ENCODE peak calls at places on chromosomes 4 and X, in eight cellular contexts. K is tibial nerve, S is gastrocnemius medialis, P is uterus, W is suprapubic skin, Z is IMR-90, A is heart left ventricle, D is lower leg skin. F is an unnamed sample.

GRCh38 chr4:18039113-18039512 is 17.6 kb upstream of the LCORL start:
- DNase-seq in W (no peak), K (no peak), Z (peak; percentile 5), P (no peak), S (no peak), D (no peak), A (no peak), F (no peak)

GRCh38 chrX:138745215-138745614 is 33.7 kb upstream of the FGF13 start:
- DNase-seq in D (peak; percentile 14), A (no peak), Z (peak; percentile 60), S (no peak), K (peak; percentile 72), P (peak; percentile 15), W (no peak), F (peak; percentile 44)

GRCh38 chrX:20265726-20266681 is 705 bp downstream of the RPS6KA3 start:
- DNase-seq in Z (peak; percentile 12), A (peak; percentile 32), D (no peak), K (peak; percentile 4), W (peak; percentile 72), P (peak; percentile 20), S (peak; percentile 6), F (peak; percentile 56)

GRCh38 chr4:72031868-72032619 is at the start of gene NPFFR2:
- DNase-seq in A (peak; percentile 26), P (no peak), Z (no peak), S (no peak), D (no peak), W (no peak), K (no peak), F (no peak)

GRCh38 chrX:80812176-80812575 is 2.5 kb upstream of the BRWD3 start:
- DNase-seq in W (no peak), K (peak; percentile 5), D (peak; percentile 23), A (peak; percentile 50), P (no peak), Z (peak; percentile 19), S (peak; percentile 2), F (peak; percentile 42)

GRCh38 chr4:176579233-176579632 is 213.5 kb downstream of the VEGFC start:
- DNase-seq in Z (no peak), P (no peak), A (no peak), K (no peak), D (no peak), S (no peak), W (no peak), F (no peak)

GRCh38 chr4:129344058-129344457 is 248.1 kb downstream of the C4orf33 start:
- DNase-seq in D (no peak), S (no peak), P (no peak), A (no peak), K (no peak), W (no peak), Z (peak; percentile 27), F (peak; percentile 38)

GRCh38 chr4:1488831-1489638 is 82.8 kb upstream of the NKX1-1 start:
- DNase-seq in A (peak; percentile 12), W (peak; percentile 69), D (no peak), Z (no peak), S (no peak), P (no peak), K (no peak), F (no peak)

GRCh38 chrX:129833153-129834004 is 10.3 kb downstream of the ZDHHC9 start:
- DNase-seq in W (no peak), P (no peak), S (no peak), D (no peak), Z (peak; percentile 73), K (no peak), A (no peak), F (no peak)

GRCh38 chr4:136680271-136680670 is 852.0 kb downstream of the PCDH18 start:
- DNase-seq in Z (peak; percentile 9), W (no peak), S (no peak), P (no peak), D (no peak), K (no peak), A (no peak), F (no peak)

GRCh38 chr4:11471613-11472012 is 42.9 kb upstream of the HS3ST1 start:
- DNase-seq in W (no peak), Z (no peak), P (no peak), S (no peak), K (peak; percentile 17), A (no peak), D (no peak), F (no peak)

GRCh38 chrX:19512961-19513360 is 2.3 kb downstream of the MAP3K15 start:
- DNase-seq in A (no peak), P (no peak), Z (no peak), S (no peak), K (no peak), W (no peak), D (no peak), F (no peak)

GRCh38 chr4:155656025-155656424 is 10.6 kb upstream of the GUCY1A1 start:
- DNase-seq in Z (no peak), P (no peak), A (no peak), D (no peak), K (no peak), W (no peak), S (no peak), F (no peak)

GRCh38 chrX:47798861-47799260 is 37.8 kb upstream of the ZNF81 start:
- DNase-seq in K (no peak), P (no peak), A (no peak), W (no peak), D (no peak), Z (no peak), S (no peak), F (no peak)

GRCh38 chr4:145709336-145709735 is 29.4 kb downstream of the C4orf51 start:
- DNase-seq in W (no peak), P (no peak), Z (no peak), D (no peak), S (no peak), A (no peak), K (no peak), F (no peak)

GRCh38 chr4:156858071-156858470 is 113.5 kb downstream of the PDGFC start:
- DNase-seq in Z (no peak), W (no peak), D (no peak), S (no peak), K (no peak), P (no peak), A (no peak), F (no peak)

GRCh38 chrX:18490816-18491215 is 65.4 kb downstream of the CDKL5 start:
- DNase-seq in A (no peak), S (no peak), K (no peak), P (no peak), W (no peak), Z (peak; percentile 18), D (no peak), F (no peak)

DNA sequence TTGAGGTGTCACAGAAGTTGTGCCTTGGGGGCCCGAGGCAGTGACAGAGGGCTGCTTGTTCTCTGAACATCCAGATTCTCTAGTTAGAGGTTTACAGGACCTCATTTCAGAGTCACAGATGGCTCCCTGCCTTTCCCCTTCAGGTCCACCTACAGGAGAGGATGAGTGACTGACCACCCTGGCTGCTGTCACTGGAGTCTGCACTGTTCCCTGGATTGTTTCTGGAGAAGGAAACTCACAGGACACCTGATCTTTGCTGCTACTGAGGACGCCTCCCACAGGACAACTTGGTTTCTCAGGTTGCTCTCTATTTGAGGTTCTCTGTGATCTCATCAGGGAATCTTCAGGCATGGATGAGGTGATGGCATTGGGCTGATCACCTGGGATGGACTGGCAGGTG is 58.3 kb downstream of the GPRIN3 start:
- DNase-seq in D (no peak), W (no peak), Z (no peak), A (no peak), K (no peak), P (no peak), S (no peak), F (no peak)
- TF ChIP-seq POLR2A in D (no peak), W (no peak), Z (no peak), A (no peak), K (no peak), P (no peak), S (no peak), F (no peak)

DNA sequence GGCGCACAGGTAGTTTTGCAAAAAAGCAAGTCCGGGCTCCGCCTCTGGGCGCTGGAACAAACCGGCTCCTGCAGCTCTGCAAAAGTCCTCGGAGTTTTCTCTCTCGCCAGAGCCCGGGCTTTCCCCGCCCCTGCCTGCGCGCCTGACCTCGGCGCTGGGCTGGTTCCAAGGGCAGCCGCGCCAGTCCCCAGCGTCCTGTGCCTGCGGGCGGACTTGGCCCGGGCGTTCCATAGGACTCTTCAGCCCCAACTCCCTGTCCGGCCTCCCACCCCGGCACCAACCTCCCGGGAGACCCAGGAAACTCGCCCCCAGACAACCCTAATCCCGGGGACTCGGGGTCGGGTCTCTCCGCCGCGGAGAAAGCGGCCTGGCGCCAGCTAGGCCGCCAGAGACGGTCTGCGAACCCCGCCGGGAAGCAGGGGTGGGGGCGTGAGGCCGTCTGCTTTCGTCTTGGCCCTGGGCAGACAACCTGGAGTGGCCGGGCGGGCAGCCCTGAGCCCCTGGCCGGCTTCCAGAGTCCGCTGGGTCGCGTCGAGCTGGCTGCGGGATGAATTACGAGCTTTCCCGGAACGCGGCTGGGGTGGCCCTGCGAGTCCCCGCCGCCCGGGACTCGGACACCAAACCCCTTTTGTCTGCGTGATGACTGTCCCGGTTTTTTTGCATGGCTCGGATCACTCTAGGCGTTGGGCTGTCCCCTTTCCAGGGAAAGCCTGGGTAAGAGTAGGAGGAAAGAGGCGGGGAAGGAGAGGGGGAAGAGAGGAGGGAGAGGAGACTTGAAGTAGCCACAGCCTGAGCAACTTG is 971 bp downstream of the MXRA5 start:
- DNase-seq in Z (no peak), A (peak; percentile 66), P (peak; percentile 25), D (peak; percentile 25), S (no peak), K (no peak), W (no peak), F (no peak)
- TF ChIP-seq POLR2A in Z (no peak), A (no peak), P (no peak), D (no peak), S (no peak), K (no peak), W (no peak), F (no peak)

GRCh38 chrX:21943460-21944135 is 3.1 kb downstream of the SMS start:
- DNase-seq in W (no peak), P (no peak), K (no peak), A (no peak), D (no peak), S (no peak), Z (peak; percentile 92), F (peak; percentile 3)

GRCh38 chrX:21934414-21934813 is 6.1 kb upstream of the SMS start:
- DNase-seq in Z (no peak), D (no peak), S (no peak), P (no peak), W (no peak), K (no peak), A (no peak), F (no peak)

GRCh38 chrX:21944136-21944615 is 3.7 kb downstream of the SMS start:
- DNase-seq in S (no peak), P (no peak), A (peak; percentile 35), Z (no peak), D (no peak), K (no peak), W (no peak), F (no peak)

GRCh38 chrX:21940356-21940829 is at the start of gene SMS:
- DNase-seq in P (peak; percentile 71), Z (peak; percentile 75), K (peak; percentile 40), A (peak; percentile 86), W (peak; percentile 88), S (peak; percentile 35), D (peak; percentile 49), F (peak; percentile 73)
- TF ChIP-seq POLR2A in P (peak; percentile 32), Z (peak; percentile 82), K (peak; percentile 67), A (peak; percentile 57), W (peak; percentile 29), S (peak; percentile 55), D (no peak), F (peak; percentile 37)

DNA sequence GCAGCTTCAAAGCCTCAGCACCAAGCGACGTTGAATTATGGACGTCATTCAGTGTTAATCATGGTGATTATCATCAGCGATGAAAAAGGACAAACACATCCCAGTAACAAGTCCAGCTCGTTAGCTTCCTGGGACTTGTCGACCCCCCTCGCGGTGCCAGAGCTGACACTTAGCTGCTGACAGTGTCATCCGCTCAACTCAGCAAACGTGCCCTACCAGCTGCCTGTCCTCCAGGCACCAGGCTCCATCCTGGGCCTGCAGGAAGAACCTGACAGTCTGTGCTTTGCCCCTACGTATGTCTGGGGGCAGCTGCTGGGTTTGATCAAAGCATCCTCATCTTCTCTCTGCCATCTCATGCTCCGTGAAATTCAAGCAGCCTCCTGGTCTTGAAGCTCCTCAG is 137.0 kb upstream of the PSAPL1 start:
- DNase-seq in K (no peak), P (no peak), W (no peak), D (no peak), A (no peak), S (no peak), Z (no peak), F (no peak)
- TF ChIP-seq POLR2A in K (no peak), P (no peak), W (no peak), D (no peak), A (no peak), S (no peak), Z (no peak), F (no peak)

F was measured in erythroblast.